ENCODE peak calls at places on chromosomes 13 and 19, in seven cellular contexts. S, O, R, E, U, N and X are unnamed samples.

GRCh38 chr13:33340631-33341030 is 55.1 kb upstream of the STARD13 start:
- DNase-seq in S (no peak), O (no peak), R (no peak), E (no peak), U (no peak), N (no peak), X (no peak)

GRCh38 chr13:44305845-44306244 is 67.8 kb upstream of the SERP2 start:
- DNase-seq in S (no peak), O (no peak), R (no peak), E (no peak), U (no peak), N (no peak), X (no peak)

GRCh38 chr19:38209671-38210457 is 14.2 kb downstream of the DPF1 start:
- DNase-seq in S (no peak), O (no peak), R (peak; percentile 65), E (no peak), U (no peak), N (no peak), X (peak; percentile 72)

GRCh38 chr19:4233282-4233853 is 4.0 kb downstream of the EBI3 start:
- DNase-seq in S (no peak), O (no peak), R (peak; percentile 2), E (peak; percentile 69), U (peak; percentile 56), N (peak; percentile 61), X (no peak)

GRCh38 chr19:16070366-16070990 is 5.8 kb upstream of the TPM4 start:
- DNase-seq in S (no peak), O (no peak), R (no peak), E (peak; percentile 83), U (peak; percentile 92), N (peak; percentile 88), X (no peak)

GRCh38 chr19:46040952-46041500 is at the start of gene IGFL4:
- DNase-seq in S (no peak), O (peak; percentile 84), R (no peak), E (no peak), U (no peak), N (no peak), X (no peak)

GRCh38 chr13:111659236-111659635 is 338.8 kb downstream of the TEX29 start:
- DNase-seq in S (no peak), O (peak; percentile 64), R (no peak), E (no peak), U (no peak), N (no peak), X (no peak)

GRCh38 chr13:26497991-26498423 is 59.5 kb upstream of the WASF3 start:
- DNase-seq in S (peak; percentile 24), O (no peak), R (no peak), E (no peak), U (no peak), N (no peak), X (no peak)

GRCh38 chr13:43537124-43537523 is 249.6 kb downstream of the ENOX1 start:
- DNase-seq in S (no peak), O (no peak), R (no peak), E (no peak), U (no peak), N (no peak), X (no peak)

GRCh38 chr13:113929628-113930615 is 44.0 kb downstream of the C13orf46 start:
- DNase-seq in S (no peak), O (no peak), R (no peak), E (no peak), U (no peak), N (no peak), X (no peak)

GRCh38 chr13:25602206-25602605 is 230.4 kb downstream of the ATP8A2 start:
- DNase-seq in S (no peak), O (no peak), R (no peak), E (no peak), U (no peak), N (no peak), X (no peak)

GRCh38 chr13:99228737-99229691 is 28.4 kb downstream of the UBAC2 start:
- DNase-seq in S (peak; percentile 73), O (no peak), R (no peak), E (no peak), U (peak; percentile 95), N (no peak), X (no peak)

GRCh38 chr19:1072371-1073015 is 5.5 kb downstream of the ARHGAP45 start:
- DNase-seq in S (no peak), O (no peak), R (no peak), E (no peak), U (no peak), N (no peak), X (no peak)

GRCh38 chr13:108037348-108037747 is 178.0 kb downstream of the LIG4 start:
- DNase-seq in S (no peak), O (no peak), R (no peak), E (no peak), U (no peak), N (no peak), X (no peak)

GRCh38 chr19:29478578-29479565 is 46.9 kb upstream of the VSTM2B start:
- DNase-seq in S (no peak), O (peak; percentile 30), R (peak; percentile 23), E (no peak), U (peak; percentile 21), N (no peak), X (peak; percentile 35)

GRCh38 chr13:30334663-30335386 is 27.5 kb upstream of the KATNAL1 start:
- DNase-seq in S (no peak), O (no peak), R (no peak), E (no peak), U (peak; percentile 60), N (no peak), X (no peak)

GRCh38 chr19:32098953-32099352 is 246.5 kb upstream of the ZNF507 start:
- DNase-seq in S (no peak), O (no peak), R (no peak), E (no peak), U (no peak), N (no peak), X (no peak)

GRCh38 chr19:19491321-19492025 is 23.9 kb downstream of the TSSK6 start:
- DNase-seq in S (no peak), O (no peak), R (no peak), E (no peak), U (no peak), N (no peak), X (no peak)

GRCh38 chr13:45196622-45197021 is 4.2 kb downstream of the KCTD4 start:
- DNase-seq in S (no peak), O (no peak), R (no peak), E (no peak), U (no peak), N (no peak), X (no peak)

GRCh38 chr19:13817018-13817614 is 21.9 kb downstream of the ZSWIM4 start:
- DNase-seq in S (no peak), O (peak; percentile 28), R (no peak), E (no peak), U (peak; percentile 11), N (no peak), X (no peak)

GRCh38 chr19:5339470-5339949 is 1.1 kb downstream of the PTPRS start:
- DNase-seq in S (no peak), O (no peak), R (no peak), E (no peak), U (no peak), N (no peak), X (no peak)

GRCh38 chr13:45737571-45738002 is 35.5 kb downstream of the CBY2 start:
- DNase-seq in S (no peak), O (no peak), R (no peak), E (no peak), U (peak; percentile 15), N (no peak), X (no peak)

GRCh38 chr13:83221256-83221655 is 661.0 kb downstream of the SLITRK1 start:
- DNase-seq in S (peak; percentile 35), O (no peak), R (no peak), E (no peak), U (peak; percentile 0), N (no peak), X (no peak)

GRCh38 chr19:17985037-17985818 is 18.3 kb downstream of the KCNN1 start:
- DNase-seq in S (no peak), O (no peak), R (no peak), E (no peak), U (no peak), N (no peak), X (no peak)

GRCh38 chr13:57630661-57631606 is 610 bp upstream of the PCDH17 start:
- DNase-seq in S (peak; percentile 72), O (peak; percentile 82), R (peak; percentile 78), E (no peak), U (no peak), N (no peak), X (peak; percentile 47)

GRCh38 chr19:41288898-41289505 is 21.0 kb upstream of the CCDC97 start:
- DNase-seq in S (no peak), O (no peak), R (no peak), E (no peak), U (no peak), N (no peak), X (no peak)

GRCh38 chr13:76982051-76982450 is 9.8 kb upstream of the CLN5 start:
- DNase-seq in S (no peak), O (no peak), R (no peak), E (no peak), U (no peak), N (no peak), X (no peak)